ENCODE peak calls at places on chromosome 11, in seven cellular contexts. One of them, this sample, is unnamed.
A peak's percentile ranks its signal among the peaks of the same experiment; 100 is the strongest.

GRCh38 chr11:125995313-125995712 is 49.5 kb downstream of the VSIG10L2 start:
- DNase-seq in pancreas: no peak
- DNase-seq in lung: no peak
- DNase-seq in WERI-Rb-1: no peak
- DNase-seq in HFFc6: no peak
- DNase-seq in RWPE1: no peak
- DNase-seq in kidney: no peak
- DNase-seq in this sample: no peak

GRCh38 chr11:66048525-66049313 is at the start of gene GAL3ST3:
- DNase-seq in pancreas: no peak
- DNase-seq in lung: no peak
- DNase-seq in WERI-Rb-1: peak; percentile 69
- DNase-seq in HFFc6: no peak
- DNase-seq in RWPE1: no peak
- DNase-seq in kidney: peak; percentile 77
- DNase-seq in this sample: no peak

GRCh38 chr11:5992150-5992549 is 5.4 kb upstream of the OR52L1 start:
- DNase-seq in pancreas: no peak
- DNase-seq in lung: no peak
- DNase-seq in WERI-Rb-1: no peak
- DNase-seq in HFFc6: no peak
- DNase-seq in RWPE1: no peak
- DNase-seq in kidney: no peak
- DNase-seq in this sample: no peak

GRCh38 chr11:102589047-102589459 is 36.1 kb downstream of the MMP20 start:
- DNase-seq in pancreas: no peak
- DNase-seq in lung: no peak
- DNase-seq in WERI-Rb-1: no peak
- DNase-seq in HFFc6: no peak
- DNase-seq in RWPE1: no peak
- DNase-seq in kidney: no peak
- DNase-seq in this sample: no peak

GRCh38 chr11:92826136-92826535 is 143.3 kb upstream of the MTNR1B start:
- DNase-seq in pancreas: no peak
- DNase-seq in lung: no peak
- DNase-seq in WERI-Rb-1: no peak
- DNase-seq in HFFc6: peak; percentile 32
- DNase-seq in RWPE1: peak; percentile 37
- DNase-seq in kidney: no peak
- DNase-seq in this sample: no peak

GRCh38 chr11:69530278-69531070 is 49.0 kb downstream of the LINC01488 start:
- DNase-seq in pancreas: no peak
- DNase-seq in lung: no peak
- DNase-seq in WERI-Rb-1: no peak
- DNase-seq in HFFc6: no peak
- DNase-seq in RWPE1: no peak
- DNase-seq in kidney: no peak
- DNase-seq in this sample: no peak

GRCh38 chr11:87290304-87290922 is 252.7 kb downstream of the TMEM135 start:
- DNase-seq in pancreas: no peak
- DNase-seq in lung: no peak
- DNase-seq in WERI-Rb-1: no peak
- DNase-seq in HFFc6: peak; percentile 58
- DNase-seq in RWPE1: peak; percentile 41
- DNase-seq in kidney: no peak
- DNase-seq in this sample: no peak

GRCh38 chr11:12159351-12160099 is 49.1 kb downstream of the MICAL2 start:
- DNase-seq in pancreas: no peak
- DNase-seq in lung: no peak
- DNase-seq in WERI-Rb-1: no peak
- DNase-seq in HFFc6: peak; percentile 86
- DNase-seq in RWPE1: no peak
- DNase-seq in kidney: no peak
- DNase-seq in this sample: no peak

GRCh38 chr11:105915036-105915435 is 107.0 kb downstream of the MSANTD4 start:
- DNase-seq in pancreas: no peak
- DNase-seq in lung: no peak
- DNase-seq in WERI-Rb-1: no peak
- DNase-seq in HFFc6: no peak
- DNase-seq in RWPE1: no peak
- DNase-seq in kidney: no peak
- DNase-seq in this sample: no peak

GRCh38 chr11:36817336-36817965 is 219.4 kb upstream of the RAG2 start:
- DNase-seq in pancreas: no peak
- DNase-seq in lung: no peak
- DNase-seq in WERI-Rb-1: no peak
- DNase-seq in HFFc6: no peak
- DNase-seq in RWPE1: peak; percentile 30
- DNase-seq in kidney: no peak
- DNase-seq in this sample: no peak

GRCh38 chr11:36177837-36178236 is 111.4 kb downstream of the COMMD9 start:
- DNase-seq in pancreas: no peak
- DNase-seq in lung: no peak
- DNase-seq in WERI-Rb-1: no peak
- DNase-seq in HFFc6: no peak
- DNase-seq in RWPE1: no peak
- DNase-seq in kidney: no peak
- DNase-seq in this sample: no peak

GRCh38 chr11:64876226-64876750 is 2.1 kb downstream of the EHD1 start:
- DNase-seq in pancreas: no peak
- DNase-seq in lung: no peak
- DNase-seq in WERI-Rb-1: no peak
- DNase-seq in HFFc6: no peak
- DNase-seq in RWPE1: no peak
- DNase-seq in kidney: peak; percentile 46
- DNase-seq in this sample: no peak

GRCh38 chr11:44894217-44894617 is 56.5 kb downstream of the TP53I11 start:
- DNase-seq in pancreas: peak; percentile 29
- DNase-seq in lung: no peak
- DNase-seq in WERI-Rb-1: peak; percentile 99
- DNase-seq in HFFc6: peak; percentile 15
- DNase-seq in RWPE1: peak; percentile 55
- DNase-seq in kidney: no peak
- DNase-seq in this sample: peak; percentile 30

GRCh38 chr11:40149721-40150120 is 1309.7 kb downstream of the LRRC4C start:
- DNase-seq in pancreas: no peak
- DNase-seq in lung: no peak
- DNase-seq in WERI-Rb-1: no peak
- DNase-seq in HFFc6: no peak
- DNase-seq in RWPE1: no peak
- DNase-seq in kidney: no peak
- DNase-seq in this sample: no peak

GRCh38 chr11:128236506-128237498 is 350.6 kb downstream of the ETS1 start:
- DNase-seq in pancreas: no peak
- DNase-seq in lung: no peak
- DNase-seq in WERI-Rb-1: no peak
- DNase-seq in HFFc6: no peak
- DNase-seq in RWPE1: no peak
- DNase-seq in kidney: peak; percentile 75
- DNase-seq in this sample: no peak

GRCh38 chr11:7965386-7965785 is at the start of gene NLRP10:
- DNase-seq in pancreas: no peak
- DNase-seq in lung: no peak
- DNase-seq in WERI-Rb-1: no peak
- DNase-seq in HFFc6: peak; percentile 90
- DNase-seq in RWPE1: peak; percentile 45
- DNase-seq in kidney: no peak
- DNase-seq in this sample: no peak

GRCh38 chr11:126212089-126212660 is 593 bp downstream of the FAM118B start:
- DNase-seq in pancreas: no peak
- DNase-seq in lung: no peak
- DNase-seq in WERI-Rb-1: no peak
- DNase-seq in HFFc6: peak; percentile 8
- DNase-seq in RWPE1: no peak
- DNase-seq in kidney: no peak
- DNase-seq in this sample: no peak

GRCh38 chr11:33895752-33896137 is 3.9 kb upstream of the LMO2 start:
- DNase-seq in pancreas: no peak
- DNase-seq in lung: no peak
- DNase-seq in WERI-Rb-1: peak; percentile 74
- DNase-seq in HFFc6: no peak
- DNase-seq in RWPE1: peak; percentile 46
- DNase-seq in kidney: no peak
- DNase-seq in this sample: peak; percentile 43

GRCh38 chr11:65432686-65433582 is 10.3 kb downstream of the NEAT1 start:
- DNase-seq in pancreas: no peak
- DNase-seq in lung: no peak
- DNase-seq in WERI-Rb-1: no peak
- DNase-seq in HFFc6: no peak
- DNase-seq in RWPE1: no peak
- DNase-seq in kidney: no peak
- DNase-seq in this sample: no peak

GRCh38 chr11:91261513-91261912 is 963.1 kb upstream of the FAT3 start:
- DNase-seq in pancreas: no peak
- DNase-seq in lung: no peak
- DNase-seq in WERI-Rb-1: no peak
- DNase-seq in HFFc6: no peak
- DNase-seq in RWPE1: no peak
- DNase-seq in kidney: no peak
- DNase-seq in this sample: no peak
- TF ChIP-seq CTCF in pancreas: no peak
- TF ChIP-seq CTCF in lung: no peak
- TF ChIP-seq CTCF in WERI-Rb-1: no peak
- TF ChIP-seq CTCF in HFFc6: no peak
- TF ChIP-seq CTCF in RWPE1: no peak
- TF ChIP-seq CTCF in kidney: no peak
- TF ChIP-seq CTCF in this sample: no peak

GRCh38 chr11:46299425-46300067 is 22.1 kb downstream of the CREB3L1 start:
- DNase-seq in pancreas: no peak
- DNase-seq in lung: no peak
- DNase-seq in WERI-Rb-1: no peak
- DNase-seq in HFFc6: peak; percentile 56
- DNase-seq in RWPE1: no peak
- DNase-seq in kidney: no peak
- DNase-seq in this sample: no peak
- TF ChIP-seq CTCF in pancreas: no peak
- TF ChIP-seq CTCF in lung: no peak
- TF ChIP-seq CTCF in WERI-Rb-1: peak; percentile 48
- TF ChIP-seq CTCF in HFFc6: peak; percentile 48
- TF ChIP-seq CTCF in RWPE1: no peak
- TF ChIP-seq CTCF in kidney: no peak
- TF ChIP-seq CTCF in this sample: no peak

DNA sequence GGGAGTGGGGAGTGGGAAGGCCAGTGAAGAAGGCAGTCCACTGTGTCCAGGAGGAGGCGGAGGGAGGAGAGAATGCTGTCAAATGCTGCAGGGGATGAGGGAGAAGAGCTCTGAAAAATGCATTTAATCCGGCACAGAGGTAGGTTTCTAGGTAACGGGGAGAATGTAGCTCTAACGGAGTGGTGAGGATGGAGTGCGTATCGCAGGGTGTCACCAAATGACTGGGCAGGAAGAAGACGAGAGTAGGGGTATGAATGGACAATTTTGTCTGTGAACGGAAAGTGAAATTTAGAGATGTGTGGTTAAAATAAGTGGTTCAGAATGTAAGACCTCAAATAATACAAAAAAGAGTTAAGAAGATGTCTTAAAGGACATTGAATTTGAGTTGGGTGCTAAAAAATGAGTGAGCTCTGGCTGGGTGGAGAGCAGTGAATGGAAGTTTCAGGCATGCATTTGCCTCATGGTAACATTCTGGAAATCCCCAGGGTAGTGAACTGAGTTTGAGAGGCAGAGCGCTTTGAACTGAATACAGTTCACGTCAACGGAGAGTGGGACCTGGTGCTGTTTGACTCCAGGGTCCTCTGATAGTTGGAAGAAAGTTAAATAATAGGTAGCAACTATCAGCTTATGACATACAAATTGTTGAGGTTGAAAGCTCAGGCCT is 81.3 kb upstream of the CADM1 start:
- DNase-seq in pancreas: no peak
- DNase-seq in lung: no peak
- DNase-seq in WERI-Rb-1: no peak
- DNase-seq in HFFc6: no peak
- DNase-seq in RWPE1: no peak
- DNase-seq in kidney: no peak
- DNase-seq in this sample: no peak
- TF ChIP-seq CTCF in pancreas: no peak
- TF ChIP-seq CTCF in lung: no peak
- TF ChIP-seq CTCF in WERI-Rb-1: no peak
- TF ChIP-seq CTCF in HFFc6: no peak
- TF ChIP-seq CTCF in RWPE1: no peak
- TF ChIP-seq CTCF in kidney: no peak
- TF ChIP-seq CTCF in this sample: no peak

DNA sequence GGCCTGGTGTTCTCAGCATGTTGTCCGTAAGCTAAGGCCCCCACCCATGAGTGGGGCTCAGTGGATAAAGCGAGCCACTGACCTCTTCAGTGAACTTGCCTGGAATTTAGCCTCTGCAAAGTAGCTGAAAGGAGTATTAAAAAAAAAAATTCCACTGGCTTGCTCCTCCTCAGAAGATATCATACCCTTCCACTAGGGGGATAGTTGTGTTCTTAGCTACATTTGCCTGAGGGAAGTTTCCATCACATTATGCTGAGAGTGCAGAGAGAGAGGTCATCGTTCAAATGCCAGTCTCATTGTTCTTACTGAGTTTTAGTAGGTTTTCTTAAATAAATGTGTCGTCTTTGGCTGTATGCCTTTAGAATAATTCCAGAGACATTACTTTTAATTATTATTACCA is 879.7 kb downstream of the JRKL start:
- DNase-seq in pancreas: no peak
- DNase-seq in lung: no peak
- DNase-seq in WERI-Rb-1: no peak
- DNase-seq in HFFc6: no peak
- DNase-seq in RWPE1: peak; percentile 1
- DNase-seq in kidney: no peak
- DNase-seq in this sample: no peak
- TF ChIP-seq CTCF in pancreas: no peak
- TF ChIP-seq CTCF in lung: no peak
- TF ChIP-seq CTCF in WERI-Rb-1: peak; percentile 35
- TF ChIP-seq CTCF in HFFc6: peak; percentile 39
- TF ChIP-seq CTCF in RWPE1: no peak
- TF ChIP-seq CTCF in kidney: peak; percentile 10
- TF ChIP-seq CTCF in this sample: no peak

DNA sequence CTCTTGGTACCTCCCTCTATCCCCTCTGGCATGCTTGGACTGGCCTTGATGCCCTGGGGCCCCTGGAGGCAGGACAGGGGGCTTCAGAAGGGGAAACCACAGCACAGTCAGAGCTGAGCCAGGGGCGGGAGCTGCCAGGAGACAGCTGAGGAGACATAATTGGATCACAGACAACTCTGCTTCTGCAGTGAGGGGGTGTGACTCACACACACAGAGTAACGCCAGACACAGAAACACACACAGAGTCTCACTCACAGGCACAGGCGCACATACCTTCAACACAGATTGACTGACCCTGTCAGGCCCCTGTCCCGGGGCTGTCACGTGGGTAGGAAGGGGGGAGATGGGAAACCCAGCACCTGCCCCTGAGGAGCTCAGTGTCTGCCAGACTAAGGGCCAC is 20.6 kb downstream of the STARD10 start:
- DNase-seq in pancreas: peak; percentile 63
- DNase-seq in lung: no peak
- DNase-seq in WERI-Rb-1: peak; percentile 39
- DNase-seq in HFFc6: peak; percentile 86
- DNase-seq in RWPE1: peak; percentile 79
- DNase-seq in kidney: no peak
- DNase-seq in this sample: no peak
- TF ChIP-seq CTCF in pancreas: no peak
- TF ChIP-seq CTCF in lung: no peak
- TF ChIP-seq CTCF in WERI-Rb-1: no peak
- TF ChIP-seq CTCF in HFFc6: no peak
- TF ChIP-seq CTCF in RWPE1: no peak
- TF ChIP-seq CTCF in kidney: no peak
- TF ChIP-seq CTCF in this sample: no peak